ENCODE peak calls at places on chromosomes 5 and 9, in six cellular contexts. One of them, this sample, is unnamed.

GRCh38 chr5:151319334-151319733 is 15.8 kb upstream of the SLC36A3 start:
- DNase-seq in K562: no peak
- DNase-seq in HepG2: no peak
- DNase-seq in endothelial cell of umbilical vein: no peak
- DNase-seq in GM12878: no peak
- DNase-seq in A549: no peak
- DNase-seq in this sample: peak; percentile 40

GRCh38 chr5:82808960-82809359 is 268.2 kb downstream of the TMEM167A start:
- DNase-seq in K562: no peak
- DNase-seq in endothelial cell of umbilical vein: no peak
- DNase-seq in HepG2: no peak
- DNase-seq in GM12878: no peak
- DNase-seq in A549: no peak
- DNase-seq in this sample: no peak

GRCh38 chr5:132767150-132767549 is 9.9 kb downstream of the SEPTIN8 start:
- DNase-seq in K562: no peak
- DNase-seq in HepG2: no peak
- DNase-seq in GM12878: no peak
- DNase-seq in endothelial cell of umbilical vein: peak; percentile 22
- DNase-seq in A549: no peak
- DNase-seq in this sample: no peak

GRCh38 chr9:133163559-133164208 is at the start of gene GBGT1:
- DNase-seq in endothelial cell of umbilical vein: peak; percentile 55
- DNase-seq in K562: peak; percentile 92
- DNase-seq in GM12878: no peak
- DNase-seq in HepG2: no peak
- DNase-seq in A549: peak; percentile 35
- DNase-seq in this sample: peak; percentile 92

GRCh38 chr5:115068239-115069086 is 101.2 kb downstream of the TRIM36 start:
- DNase-seq in A549: no peak
- DNase-seq in HepG2: peak; percentile 73
- DNase-seq in GM12878: peak; percentile 57
- DNase-seq in K562: no peak
- DNase-seq in endothelial cell of umbilical vein: peak; percentile 10
- DNase-seq in this sample: peak; percentile 47

GRCh38 chr5:34570143-34570542 is 86.0 kb upstream of the RAI14 start:
- DNase-seq in K562: no peak
- DNase-seq in HepG2: no peak
- DNase-seq in endothelial cell of umbilical vein: no peak
- DNase-seq in A549: no peak
- DNase-seq in GM12878: no peak
- DNase-seq in this sample: no peak

GRCh38 chr5:178257650-178258049 is 25.0 kb upstream of the PHYKPL start:
- DNase-seq in HepG2: no peak
- DNase-seq in A549: no peak
- DNase-seq in K562: no peak
- DNase-seq in endothelial cell of umbilical vein: no peak
- DNase-seq in GM12878: no peak
- DNase-seq in this sample: no peak

GRCh38 chr9:129558551-129559505 is 62.1 kb downstream of the C9orf50 start:
- DNase-seq in HepG2: peak; percentile 99
- DNase-seq in GM12878: no peak
- DNase-seq in endothelial cell of umbilical vein: no peak
- DNase-seq in K562: no peak
- DNase-seq in A549: peak; percentile 41
- DNase-seq in this sample: no peak

GRCh38 chr5:50958852-50959457 is 292.5 kb downstream of the PARP8 start:
- DNase-seq in HepG2: peak; percentile 53
- DNase-seq in A549: peak; percentile 19
- DNase-seq in K562: peak; percentile 22
- DNase-seq in endothelial cell of umbilical vein: peak; percentile 39
- DNase-seq in GM12878: no peak
- DNase-seq in this sample: peak; percentile 40

GRCh38 chr5:149675467-149676201 is 54.5 kb upstream of the PPARGC1B start:
- DNase-seq in HepG2: no peak
- DNase-seq in endothelial cell of umbilical vein: peak; percentile 47
- DNase-seq in K562: no peak
- DNase-seq in GM12878: no peak
- DNase-seq in A549: no peak
- DNase-seq in this sample: no peak

GRCh38 chr9:121838757-121839669 is 187.6 kb downstream of the DAB2IP start:
- DNase-seq in GM12878: no peak
- DNase-seq in endothelial cell of umbilical vein: no peak
- DNase-seq in K562: no peak
- DNase-seq in HepG2: no peak
- DNase-seq in A549: no peak
- DNase-seq in this sample: no peak

GRCh38 chr5:178516836-178517235 is 73.4 kb downstream of the COL23A1 start:
- DNase-seq in HepG2: no peak
- DNase-seq in GM12878: no peak
- DNase-seq in A549: no peak
- DNase-seq in K562: no peak
- DNase-seq in endothelial cell of umbilical vein: no peak
- DNase-seq in this sample: no peak

GRCh38 chr9:120617637-120617979 is 37.6 kb upstream of the CDK5RAP2 start:
- DNase-seq in K562: no peak
- DNase-seq in GM12878: no peak
- DNase-seq in A549: no peak
- DNase-seq in HepG2: peak; percentile 24
- DNase-seq in endothelial cell of umbilical vein: no peak
- DNase-seq in this sample: peak; percentile 27

GRCh38 chr5:64612349-64612961 is 77.8 kb upstream of the SHISAL2B start:
- DNase-seq in HepG2: peak; percentile 39
- DNase-seq in A549: peak; percentile 7
- DNase-seq in GM12878: no peak
- DNase-seq in endothelial cell of umbilical vein: peak; percentile 76
- DNase-seq in K562: peak; percentile 12
- DNase-seq in this sample: peak; percentile 56

GRCh38 chr9:122904466-122904822 is 715 bp downstream of the RC3H2 start:
- DNase-seq in A549: peak; percentile 31
- DNase-seq in K562: peak; percentile 11
- DNase-seq in endothelial cell of umbilical vein: peak; percentile 68
- DNase-seq in HepG2: peak; percentile 43
- DNase-seq in GM12878: no peak
- DNase-seq in this sample: peak; percentile 53

GRCh38 chr9:133374612-133375115 is 1.2 kb downstream of the SURF4 start:
- DNase-seq in GM12878: no peak
- DNase-seq in HepG2: no peak
- DNase-seq in A549: no peak
- DNase-seq in K562: no peak
- DNase-seq in endothelial cell of umbilical vein: no peak
- DNase-seq in this sample: peak; percentile 79

GRCh38 chr5:138753794-138754698 is 821 bp downstream of the CTNNA1 start:
- DNase-seq in A549: peak; percentile 70
- DNase-seq in GM12878: no peak
- DNase-seq in HepG2: peak; percentile 89
- DNase-seq in K562: peak; percentile 62
- DNase-seq in endothelial cell of umbilical vein: peak; percentile 91
- DNase-seq in this sample: peak; percentile 63

GRCh38 chr5:28404363-28405071 is 1366.1 kb upstream of the CDH9 start:
- DNase-seq in HepG2: no peak
- DNase-seq in K562: no peak
- DNase-seq in GM12878: no peak
- DNase-seq in endothelial cell of umbilical vein: no peak
- DNase-seq in A549: no peak
- DNase-seq in this sample: no peak

GRCh38 chr9:97462914-97463313 is 38.6 kb upstream of the TMOD1 start:
- DNase-seq in HepG2: no peak
- DNase-seq in endothelial cell of umbilical vein: no peak
- DNase-seq in K562: no peak
- DNase-seq in A549: no peak
- DNase-seq in GM12878: no peak
- DNase-seq in this sample: no peak

GRCh38 chr9:13688990-13689600 is 409.6 kb upstream of the MPDZ start:
- DNase-seq in GM12878: no peak
- DNase-seq in A549: no peak
- DNase-seq in HepG2: no peak
- DNase-seq in K562: peak; percentile 7
- DNase-seq in endothelial cell of umbilical vein: peak; percentile 67
- DNase-seq in this sample: no peak
- TF ChIP-seq MYC in GM12878: no peak
- TF ChIP-seq MYC in A549: no peak
- TF ChIP-seq MYC in HepG2: no peak
- TF ChIP-seq MYC in K562: no peak
- TF ChIP-seq MYC in endothelial cell of umbilical vein: no peak
- TF ChIP-seq MYC in this sample: no peak

GRCh38 chr5:14165375-14166091 is 22.4 kb downstream of the TRIO start:
- DNase-seq in endothelial cell of umbilical vein: peak; percentile 98
- DNase-seq in HepG2: peak; percentile 52
- DNase-seq in A549: peak; percentile 89
- DNase-seq in GM12878: no peak
- DNase-seq in K562: no peak
- DNase-seq in this sample: peak; percentile 31
- H3K4me3 ChIP-seq in endothelial cell of umbilical vein: no peak overlapping the region
- H3K4me3 ChIP-seq in HepG2: no peak overlapping the region
- H3K4me3 ChIP-seq in A549: no peak overlapping the region
- H3K4me3 ChIP-seq in GM12878: no peak overlapping the region
- H3K4me3 ChIP-seq in K562: no peak overlapping the region
- H3K4me3 ChIP-seq in this sample: no peak overlapping the region

GRCh38 chr5:42949348-42950090 is 90.6 kb downstream of the ANXA2R start:
- DNase-seq in GM12878: peak; percentile 32
- DNase-seq in K562: no peak
- DNase-seq in A549: peak; percentile 80
- DNase-seq in HepG2: peak; percentile 76
- DNase-seq in endothelial cell of umbilical vein: peak; percentile 94
- DNase-seq in this sample: peak; percentile 88
- TF ChIP-seq MYC in GM12878: no peak
- TF ChIP-seq MYC in K562: no peak
- TF ChIP-seq MYC in A549: no peak
- TF ChIP-seq MYC in HepG2: no peak
- TF ChIP-seq MYC in endothelial cell of umbilical vein: no peak
- TF ChIP-seq MYC in this sample: peak; percentile 46

GRCh38 chr9:33048054-33048465 is 23.0 kb downstream of the DNAJA1 start:
- DNase-seq in K562: no peak
- DNase-seq in endothelial cell of umbilical vein: no peak
- DNase-seq in HepG2: peak; percentile 92
- DNase-seq in A549: no peak
- DNase-seq in GM12878: no peak
- DNase-seq in this sample: no peak
- H3K4me3 ChIP-seq in K562: no peak overlapping the region
- H3K4me3 ChIP-seq in endothelial cell of umbilical vein: no peak overlapping the region
- H3K4me3 ChIP-seq in HepG2: no peak overlapping the region
- H3K4me3 ChIP-seq in A549: no peak overlapping the region
- H3K4me3 ChIP-seq in GM12878: no peak overlapping the region
- H3K4me3 ChIP-seq in this sample: no peak overlapping the region

DNA sequence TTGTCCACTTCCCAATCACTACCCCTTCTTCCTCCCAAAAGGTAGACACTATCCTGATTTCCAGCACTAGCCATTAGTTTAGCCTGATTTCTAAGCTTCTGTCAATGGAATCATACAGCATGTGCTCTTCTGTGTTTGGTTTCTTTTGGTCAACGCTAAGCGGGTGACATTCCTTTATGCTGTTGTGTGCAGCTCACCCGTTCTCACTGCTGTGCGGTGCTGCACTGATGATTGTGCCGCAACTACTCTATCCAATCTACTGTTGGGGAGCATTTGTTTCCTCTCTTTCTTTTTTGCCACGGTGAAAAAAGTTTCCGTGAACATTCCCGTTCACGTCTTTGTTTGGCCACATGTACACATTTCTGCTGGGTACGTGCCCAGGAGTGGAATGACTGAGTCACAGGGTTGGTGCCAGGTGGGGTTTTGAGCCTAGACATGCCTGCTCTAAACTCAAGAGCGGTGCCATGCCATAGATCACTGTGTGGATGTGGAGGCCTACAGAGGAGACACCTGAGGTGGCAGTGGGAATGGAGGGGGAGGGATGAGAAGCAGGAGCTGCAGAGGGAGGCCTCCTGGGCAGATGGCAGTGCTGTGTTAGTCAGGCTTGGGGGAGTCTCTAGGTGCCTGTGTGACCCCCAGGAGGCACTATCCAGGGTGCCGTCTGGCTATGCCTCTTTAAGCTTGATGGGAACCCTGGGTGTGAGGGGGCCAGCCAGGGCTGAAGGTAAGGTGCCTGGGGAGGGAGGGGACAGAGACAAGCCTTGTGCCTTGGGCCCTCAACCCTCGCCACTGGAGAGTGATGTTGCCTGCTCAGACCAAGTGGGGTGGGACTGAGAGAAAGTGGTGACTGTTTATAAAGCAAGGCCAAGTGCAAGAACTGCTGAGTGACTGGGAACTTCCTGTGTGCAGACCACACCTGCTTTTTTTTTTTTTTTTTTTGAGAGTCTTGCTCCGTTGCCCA is 11.4 kb upstream of the ANKRD33B start:
- DNase-seq in HepG2: no peak
- DNase-seq in endothelial cell of umbilical vein: peak; percentile 44
- DNase-seq in K562: no peak
- DNase-seq in GM12878: no peak
- DNase-seq in A549: no peak
- DNase-seq in this sample: no peak
- TF ChIP-seq MYC in HepG2: no peak
- TF ChIP-seq MYC in endothelial cell of umbilical vein: no peak
- TF ChIP-seq MYC in K562: no peak
- TF ChIP-seq MYC in GM12878: no peak
- TF ChIP-seq MYC in A549: no peak
- TF ChIP-seq MYC in this sample: no peak

GRCh38 chr5:31853398-31854135 is 214.6 kb downstream of the PDZD2 start:
- DNase-seq in HepG2: no peak
- DNase-seq in GM12878: no peak
- DNase-seq in endothelial cell of umbilical vein: no peak
- DNase-seq in K562: no peak
- DNase-seq in A549: no peak
- DNase-seq in this sample: no peak

GRCh38 chr5:31854181-31854624 is 215.3 kb downstream of the PDZD2 start:
- DNase-seq in GM12878: no peak
- DNase-seq in A549: no peak
- DNase-seq in HepG2: no peak
- DNase-seq in K562: no peak
- DNase-seq in endothelial cell of umbilical vein: peak; percentile 40
- DNase-seq in this sample: no peak

GRCh38 chr5:31854625-31855526 is 215.9 kb downstream of the PDZD2 start:
- DNase-seq in A549: peak; percentile 42
- DNase-seq in endothelial cell of umbilical vein: peak; percentile 8
- DNase-seq in HepG2: no peak
- DNase-seq in GM12878: no peak
- DNase-seq in K562: no peak
- DNase-seq in this sample: no peak

GRCh38 chr5:31859096-31859495 is 220.2 kb downstream of the PDZD2 start:
- DNase-seq in A549: no peak
- DNase-seq in HepG2: no peak
- DNase-seq in endothelial cell of umbilical vein: no peak
- DNase-seq in GM12878: no peak
- DNase-seq in K562: no peak
- DNase-seq in this sample: no peak

DNA sequence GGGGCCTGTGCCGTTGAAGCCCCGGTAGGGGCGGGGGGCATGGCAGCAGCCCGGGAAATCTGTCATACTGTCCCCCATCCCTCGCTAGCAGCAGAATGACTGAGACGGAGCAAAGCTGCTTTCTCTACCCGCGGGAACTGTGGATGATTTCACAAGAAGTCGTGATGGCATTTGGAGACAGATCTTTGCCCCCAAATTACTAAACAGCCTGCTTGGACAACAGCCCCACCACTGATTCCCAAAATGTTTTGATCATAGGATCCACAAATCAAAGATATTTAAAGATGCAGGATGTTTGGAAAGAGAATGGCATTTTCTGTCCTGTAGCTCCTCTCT is 216.6 kb downstream of the PDZD2 start:
- DNase-seq in A549: no peak
- DNase-seq in endothelial cell of umbilical vein: no peak
- DNase-seq in HepG2: no peak
- DNase-seq in GM12878: no peak
- DNase-seq in K562: no peak
- DNase-seq in this sample: no peak
- H3K4me3 ChIP-seq in A549: peak overlapping the region; percentile 62
- H3K4me3 ChIP-seq in endothelial cell of umbilical vein: peak overlapping the region; percentile 68
- H3K4me3 ChIP-seq in HepG2: no peak overlapping the region
- H3K4me3 ChIP-seq in GM12878: no peak overlapping the region
- H3K4me3 ChIP-seq in K562: no peak overlapping the region
- H3K4me3 ChIP-seq in this sample: no peak overlapping the region

GRCh38 chr9:82668724-82669324 is 394.1 kb downstream of the RASEF start:
- DNase-seq in endothelial cell of umbilical vein: no peak
- DNase-seq in K562: no peak
- DNase-seq in HepG2: no peak
- DNase-seq in GM12878: no peak
- DNase-seq in A549: no peak
- DNase-seq in this sample: no peak
- TF ChIP-seq MYC in endothelial cell of umbilical vein: no peak
- TF ChIP-seq MYC in K562: no peak
- TF ChIP-seq MYC in HepG2: no peak
- TF ChIP-seq MYC in GM12878: no peak
- TF ChIP-seq MYC in A549: no peak
- TF ChIP-seq MYC in this sample: no peak